ENCODE peak calls at places on chromosomes 5 and 9, in seven cellular contexts. U is pancreas; P is effector memory CD4-positive, alpha-beta T cell; F is psoas muscle; C is transverse colon; D is astrocyte; Z is ovary. I is an unnamed sample.
A peak's percentile ranks its signal among the peaks of the same experiment; 100 is the strongest.

GRCh38 chr9:83191154-83191553 is 128.2 kb upstream of the RASEF start:
- DNase-seq in U (no peak), P (no peak), F (no peak), C (no peak), D (no peak), Z (no peak), I (no peak)

GRCh38 chr5:154712518-154713437 is 42.4 kb upstream of the LARP1 start:
- DNase-seq in U (peak; percentile 84), P (no peak), F (no peak), C (peak; percentile 81), D (no peak), Z (no peak), I (peak; percentile 96)

GRCh38 chr9:89022902-89023301 is 31.6 kb downstream of the S1PR3 start:
- DNase-seq in U (no peak), P (no peak), F (no peak), C (no peak), D (peak; percentile 74), Z (no peak), I (no peak)

GRCh38 chr9:21326526-21327139 is 8.6 kb downstream of the KLHL9 start:
- DNase-seq in U (no peak), P (no peak), F (no peak), C (no peak), D (peak; percentile 25), Z (no peak), I (no peak)

GRCh38 chr5:80082731-80083114 is 47.6 kb downstream of the THBS4 start:
- DNase-seq in U (peak; percentile 56), P (peak; percentile 23), F (peak; percentile 71), C (peak; percentile 45), D (peak; percentile 56), Z (peak; percentile 82), I (peak; percentile 95)

GRCh38 chr5:167513383-167513782 is 778.1 kb upstream of the WWC1 start:
- DNase-seq in U (no peak), P (no peak), F (no peak), C (no peak), D (no peak), Z (no peak), I (no peak)

GRCh38 chr5:97545856-97546570 is 363.0 kb upstream of the RIOK2 start:
- DNase-seq in U (no peak), P (no peak), F (no peak), C (no peak), D (no peak), Z (no peak), I (no peak)

GRCh38 chr9:21576331-21577189 is 94.4 kb upstream of the IFNE start:
- DNase-seq in U (no peak), P (no peak), F (peak; percentile 15), C (no peak), D (peak; percentile 98), Z (peak; percentile 19), I (peak; percentile 42)

GRCh38 chr9:90919883-90920282 is 118.3 kb downstream of the SYK start:
- DNase-seq in U (no peak), P (no peak), F (peak; percentile 48), C (no peak), D (no peak), Z (no peak), I (no peak)

GRCh38 chr5:93018461-93018860 is 562.6 kb downstream of the NR2F1-AS1 start:
- DNase-seq in U (no peak), P (no peak), F (no peak), C (no peak), D (peak; percentile 70), Z (no peak), I (no peak)

GRCh38 chr5:127997131-127997775 is 86.3 kb upstream of the SLC12A2 start:
- DNase-seq in U (no peak), P (no peak), F (no peak), C (no peak), D (peak; percentile 22), Z (no peak), I (no peak)

GRCh38 chr5:139275536-139276297 is 17.8 kb upstream of the MATR3 start:
- DNase-seq in U (no peak), P (no peak), F (no peak), C (peak; percentile 34), D (no peak), Z (no peak), I (no peak)

GRCh38 chr9:137745541-137745991 is 126.8 kb downstream of the EHMT1 start:
- DNase-seq in U (no peak), P (no peak), F (no peak), C (peak; percentile 63), D (peak; percentile 36), Z (no peak), I (peak; percentile 72)

GRCh38 chr5:96463106-96463505 is 30.1 kb upstream of the PCSK1 start:
- DNase-seq in U (no peak), P (no peak), F (no peak), C (no peak), D (no peak), Z (no peak), I (no peak)

GRCh38 chr9:137318976-137319375 is 16.9 kb upstream of the NRARP start:
- DNase-seq in U (peak; percentile 50), P (no peak), F (no peak), C (no peak), D (no peak), Z (no peak), I (peak; percentile 82)

GRCh38 chr5:144189800-144190429 is 19.2 kb downstream of the KCTD16 start:
- DNase-seq in U (no peak), P (peak; percentile 79), F (no peak), C (peak; percentile 53), D (peak; percentile 94), Z (no peak), I (no peak)

GRCh38 chr9:3401556-3401955 is 124.2 kb downstream of the RFX3 start:
- DNase-seq in U (no peak), P (no peak), F (no peak), C (no peak), D (peak; percentile 63), Z (no peak), I (no peak)

GRCh38 chr5:148387325-148387724 is 3.6 kb downstream of the FBXO38 start:
- DNase-seq in U (no peak), P (no peak), F (no peak), C (no peak), D (peak; percentile 84), Z (no peak), I (no peak)

GRCh38 chr9:133476941-133477340 is 2.0 kb downstream of the SLC2A6 start:
- DNase-seq in U (no peak), P (no peak), F (no peak), C (no peak), D (no peak), Z (no peak), I (no peak)

GRCh38 chr9:133477992-133478850 is 678 bp downstream of the SLC2A6 start:
- DNase-seq in U (peak; percentile 29), P (no peak), F (no peak), C (no peak), D (no peak), Z (peak; percentile 31), I (peak; percentile 69)

GRCh38 chr9:133477461-133477860 is 1.4 kb downstream of the SLC2A6 start:
- DNase-seq in U (peak; percentile 17), P (no peak), F (no peak), C (no peak), D (no peak), Z (no peak), I (no peak)

GRCh38 chr9:133476531-133476930 is 2.4 kb downstream of the SLC2A6 start:
- DNase-seq in U (no peak), P (no peak), F (no peak), C (no peak), D (no peak), Z (no peak), I (no peak)

GRCh38 chr9:133478851-133479711 is at the start of gene SLC2A6:
- DNase-seq in U (peak; percentile 89), P (peak; percentile 78), F (peak; percentile 89), C (peak; percentile 86), D (peak; percentile 55), Z (peak; percentile 82), I (peak; percentile 97)
- H3K4me3 ChIP-seq in U (peak within 1 kb of the TSS; percentile 32), P (peak within 1 kb of the TSS; percentile 55), F (peak within 1 kb of the TSS; percentile 75), C (peak within 1 kb of the TSS; percentile 47), D (peak within 1 kb of the TSS; percentile 68), Z (peak within 1 kb of the TSS; percentile 16), I (peak within 1 kb of the TSS; percentile 79)

DNA sequence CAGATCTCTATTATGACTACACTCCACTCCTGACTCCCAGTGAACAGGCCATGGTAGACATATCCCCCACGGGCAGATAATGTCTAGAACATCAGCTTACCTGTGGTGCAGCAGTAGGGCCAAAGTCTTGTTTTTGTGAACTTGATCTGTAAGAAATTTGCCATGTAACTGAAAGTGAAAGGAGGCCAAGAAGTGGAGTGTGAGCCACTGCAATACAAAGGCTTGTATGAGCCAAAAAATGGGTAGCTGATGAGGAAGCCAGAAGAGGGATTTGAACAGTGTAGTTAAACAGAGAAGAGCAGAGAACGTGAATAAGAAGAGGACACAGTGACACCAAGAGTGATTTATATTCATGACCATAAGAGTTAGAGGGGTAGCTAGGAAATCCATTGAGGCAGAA is 361.7 kb downstream of the DMRT2 start:
- DNase-seq in U (no peak), P (no peak), F (no peak), C (no peak), D (no peak), Z (no peak), I (no peak)
- H3K4me3 ChIP-seq in U (no peak overlapping the region), P (no peak overlapping the region), F (no peak overlapping the region), C (no peak overlapping the region), D (no peak overlapping the region), Z (no peak overlapping the region), I (no peak overlapping the region)

GRCh38 chr9:134053401-134053871 is 14.4 kb downstream of the BRD3 start:
- DNase-seq in U (peak; percentile 27), P (no peak), F (no peak), C (no peak), D (no peak), Z (no peak), I (no peak)

GRCh38 chr9:134056483-134057310 is 11.1 kb downstream of the BRD3 start:
- DNase-seq in U (peak; percentile 56), P (no peak), F (no peak), C (peak; percentile 12), D (no peak), Z (peak; percentile 23), I (peak; percentile 53)

GRCh38 chr9:134055981-134056461 is 11.8 kb downstream of the BRD3 start:
- DNase-seq in U (peak; percentile 88), P (no peak), F (peak; percentile 90), C (peak; percentile 78), D (peak; percentile 73), Z (peak; percentile 72), I (peak; percentile 41)

GRCh38 chr9:134053941-134054761 is 13.7 kb downstream of the BRD3 start:
- DNase-seq in U (peak; percentile 45), P (no peak), F (no peak), C (peak; percentile 5), D (no peak), Z (no peak), I (no peak)

GRCh38 chr9:134054891-134055811 is 12.7 kb downstream of the BRD3 start:
- DNase-seq in U (peak; percentile 83), P (no peak), F (peak; percentile 22), C (peak; percentile 6), D (no peak), Z (no peak), I (peak; percentile 39)
- H3K4me3 ChIP-seq in U (no peak overlapping the region), P (no peak overlapping the region), F (no peak overlapping the region), C (no peak overlapping the region), D (no peak overlapping the region), Z (no peak overlapping the region), I (no peak overlapping the region)

DNA sequence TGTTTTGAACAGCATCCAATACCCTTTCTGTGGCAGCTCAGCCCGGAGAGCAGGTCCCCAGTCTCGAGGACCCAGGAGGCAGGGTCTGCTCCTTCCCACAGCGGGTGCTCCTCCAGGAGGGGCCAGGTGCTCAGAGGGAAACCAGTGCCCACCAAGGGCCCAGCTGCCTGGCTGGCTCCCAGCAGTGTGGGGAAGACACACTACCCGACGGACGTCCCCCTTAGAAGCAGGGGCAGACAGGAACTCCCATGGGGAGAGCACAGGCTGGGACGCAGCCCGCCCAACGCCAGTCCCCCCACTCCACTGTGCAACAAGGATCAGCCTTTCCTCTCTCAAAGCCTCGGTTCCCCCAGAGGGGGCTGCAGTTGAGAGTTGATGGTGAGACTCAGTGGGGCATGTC is 57.6 kb downstream of the ADAMTS2 start:
- DNase-seq in U (no peak), P (no peak), F (peak; percentile 10), C (no peak), D (no peak), Z (peak; percentile 21), I (no peak)
- H3K4me3 ChIP-seq in U (no peak overlapping the region), P (no peak overlapping the region), F (no peak overlapping the region), C (no peak overlapping the region), D (no peak overlapping the region), Z (no peak overlapping the region), I (no peak overlapping the region)